ENCODE peak calls at places on chromosomes 5 and 9, in seven cellular contexts. G, Q, B, W, E, F and O are unnamed samples.

GRCh38 chr5:102701748-102702147 is 53.4 kb upstream of the PAM start:
- DNase-seq in G (no peak), Q (no peak), B (no peak), W (no peak), E (no peak), F (no peak), O (no peak)

GRCh38 chr5:5025774-5026406 is 114.2 kb upstream of the ADAMTS16 start:
- DNase-seq in G (no peak), Q (no peak), B (no peak), W (peak), E (no peak), F (no peak), O (no peak)

GRCh38 chr9:137422668-137423000 is 328 bp downstream of the EXD3 start:
- DNase-seq in G (no peak), Q (no peak), B (no peak), W (no peak), E (no peak), F (peak), O (peak)

GRCh38 chr5:58543723-58544122 is 39.2 kb upstream of the RAB3C start:
- DNase-seq in G (no peak), Q (no peak), B (no peak), W (no peak), E (no peak), F (no peak), O (no peak)

GRCh38 chr5:80414113-80414512 is 6.2 kb downstream of the ZFYVE16 start:
- DNase-seq in G (no peak), Q (no peak), B (peak), W (peak), E (no peak), F (no peak), O (no peak)

GRCh38 chr9:127942152-127943010 is 4.7 kb upstream of the DPM2 start:
- DNase-seq in G (no peak), Q (peak), B (peak), W (peak), E (no peak), F (peak), O (peak)

GRCh38 chr9:79470957-79471356 is 100.8 kb upstream of the TLE4 start:
- DNase-seq in G (no peak), Q (no peak), B (no peak), W (no peak), E (no peak), F (no peak), O (no peak)

GRCh38 chr9:28134577-28134976 is 561.3 kb upstream of the C9orf72 start:
- DNase-seq in G (no peak), Q (no peak), B (no peak), W (no peak), E (no peak), F (no peak), O (no peak)

GRCh38 chr9:18347381-18348084 is 126.4 kb upstream of the ADAMTSL1 start:
- DNase-seq in G (no peak), Q (no peak), B (no peak), W (peak), E (no peak), F (no peak), O (no peak)

GRCh38 chr5:168746893-168747640 is 167.9 kb upstream of the PANK3 start:
- DNase-seq in G (no peak), Q (no peak), B (no peak), W (no peak), E (no peak), F (no peak), O (peak)

GRCh38 chr5:115624994-115625393 is 842 bp downstream of the TMED7 start:
- DNase-seq in G (no peak), Q (no peak), B (no peak), W (no peak), E (no peak), F (no peak), O (no peak)

GRCh38 chr5:176748073-176748966 is 62.0 kb upstream of the UNC5A start:
- DNase-seq in G (no peak), Q (no peak), B (no peak), W (peak), E (no peak), F (no peak), O (peak)

GRCh38 chr9:81264516-81264915 is 424.8 kb downstream of the TLE1 start:
- DNase-seq in G (no peak), Q (no peak), B (peak), W (no peak), E (no peak), F (no peak), O (no peak)

GRCh38 chr9:27395484-27395921 is 98.6 kb upstream of the EQTN start:
- DNase-seq in G (no peak), Q (no peak), B (no peak), W (no peak), E (no peak), F (no peak), O (no peak)

GRCh38 chr9:131419029-131419614 is 25.2 kb downstream of the PRRC2B start:
- DNase-seq in G (no peak), Q (no peak), B (peak), W (no peak), E (no peak), F (no peak), O (no peak)

GRCh38 chr5:1801954-1802295 is 718 bp downstream of the NDUFS6 start:
- DNase-seq in G (no peak), Q (no peak), B (no peak), W (peak), E (no peak), F (no peak), O (peak)

GRCh38 chr5:136036991-136037705 is 8.4 kb downstream of the TGFBI start:
- DNase-seq in G (no peak), Q (peak), B (peak), W (peak), E (no peak), F (peak), O (no peak)

GRCh38 chr5:37722236-37723146 is 117.3 kb downstream of the GDNF start:
- DNase-seq in G (no peak), Q (peak), B (peak), W (peak), E (no peak), F (no peak), O (no peak)

GRCh38 chr5:128213340-128213739 is 129.8 kb downstream of the SLC12A2 start:
- DNase-seq in G (no peak), Q (no peak), B (peak), W (peak), E (peak), F (peak), O (peak)

GRCh38 chr5:35239911-35240610 is 9.8 kb upstream of the PRLR start:
- DNase-seq in G (no peak), Q (no peak), B (no peak), W (no peak), E (no peak), F (no peak), O (no peak)

GRCh38 chr5:175836741-175837729 is 34.3 kb upstream of the CPLX2 start:
- DNase-seq in G (no peak), Q (no peak), B (no peak), W (no peak), E (no peak), F (no peak), O (no peak)

GRCh38 chr9:135100241-135101067 is 13.0 kb downstream of the OLFM1 start:
- DNase-seq in G (no peak), Q (no peak), B (no peak), W (no peak), E (no peak), F (no peak), O (no peak)

GRCh38 chr5:13325765-13326164 is 618.7 kb downstream of the DNAH5 start:
- DNase-seq in G (no peak), Q (no peak), B (no peak), W (no peak), E (no peak), F (no peak), O (no peak)

GRCh38 chr9:134066923-134067851 is 639 bp downstream of the BRD3 start:
- DNase-seq in G (peak), Q (no peak), B (peak), W (no peak), E (peak), F (peak), O (peak)

GRCh38 chr5:150350524-150351344 is 6.8 kb upstream of the TCOF1 start:
- DNase-seq in G (no peak), Q (peak), B (peak), W (peak), E (peak), F (peak), O (peak)

GRCh38 chr5:164335837-164336236 is 830.4 kb downstream of the MAT2B start:
- DNase-seq in G (no peak), Q (no peak), B (peak), W (peak), E (no peak), F (no peak), O (no peak)

GRCh38 chr5:60338846-60339245 is 361.1 kb downstream of the DEPDC1B start:
- DNase-seq in G (no peak), Q (no peak), B (no peak), W (no peak), E (no peak), F (no peak), O (no peak)

GRCh38 chr5:93677344-93678021 is 63.9 kb downstream of the POU5F2 start:
- DNase-seq in G (no peak), Q (no peak), B (peak), W (peak), E (no peak), F (no peak), O (peak)

GRCh38 chr5:169805527-169805934 is 168.5 kb downstream of the DOCK2 start:
- DNase-seq in G (no peak), Q (peak), B (peak), W (no peak), E (no peak), F (no peak), O (peak)

GRCh38 chr5:53369681-53370080 is 110.7 kb upstream of the FST start:
- DNase-seq in G (no peak), Q (no peak), B (no peak), W (no peak), E (no peak), F (no peak), O (no peak)

GRCh38 chr9:136023401-136024225 is 62.4 kb upstream of the UBAC1 start:
- DNase-seq in G (no peak), Q (no peak), B (peak), W (no peak), E (no peak), F (no peak), O (peak)

GRCh38 chr9:20989923-20990341 is 41.5 kb downstream of the HACD4 start:
- DNase-seq in G (no peak), Q (no peak), B (no peak), W (no peak), E (no peak), F (peak), O (no peak)

GRCh38 chr5:138305797-138306196 is 25.8 kb downstream of the CDC25C start:
- DNase-seq in G (no peak), Q (no peak), B (no peak), W (peak), E (no peak), F (no peak), O (no peak)

GRCh38 chr9:73753171-73753570 is 601.5 kb downstream of the ANXA1 start:
- DNase-seq in G (no peak), Q (no peak), B (no peak), W (no peak), E (no peak), F (no peak), O (no peak)

GRCh38 chr5:10704949-10705621 is 55.9 kb downstream of the DAP start:
- DNase-seq in G (no peak), Q (no peak), B (peak), W (peak), E (no peak), F (no peak), O (no peak)

GRCh38 chr9:81787747-81788632 is 98.6 kb upstream of the TLE1 start:
- DNase-seq in G (no peak), Q (no peak), B (peak), W (peak), E (no peak), F (peak), O (no peak)

GRCh38 chr9:121676916-121677315 is 25.5 kb downstream of the DAB2IP start:
- DNase-seq in G (no peak), Q (no peak), B (no peak), W (no peak), E (no peak), F (no peak), O (no peak)

GRCh38 chr5:150209020-150209635 is 19.3 kb downstream of the SLC6A7 start:
- DNase-seq in G (no peak), Q (peak), B (peak), W (peak), E (no peak), F (peak), O (no peak)